ENCODE peak calls at places on chromosomes 5 and 9, in six cellular contexts. V, J, S, M, D and R are unnamed samples.
A peak's percentile ranks its signal among the peaks of the same experiment; 100 is the strongest.

GRCh38 chr5:24188196-24188595 is 456.6 kb downstream of the CDH10 start:
- DNase-seq in V (no peak), J (no peak), S (no peak), M (no peak), D (no peak), R (no peak)

GRCh38 chr9:123883634-123884033 is 46.3 kb downstream of the DENND1A start:
- DNase-seq in V (no peak), J (no peak), S (no peak), M (no peak), D (no peak), R (no peak)

GRCh38 chr9:109730228-109730627 is 49.8 kb upstream of the PALM2AKAP2 start:
- DNase-seq in V (peak; percentile 62), J (no peak), S (no peak), M (no peak), D (no peak), R (no peak)

GRCh38 chr9:22446950-22447606 is 454 bp downstream of the DMRTA1 start:
- DNase-seq in V (peak; percentile 72), J (peak; percentile 88), S (peak; percentile 88), M (peak; percentile 79), D (no peak), R (no peak)

GRCh38 chr5:146051678-146052077 is 53.7 kb downstream of the PLAC8L1 start:
- DNase-seq in V (no peak), J (no peak), S (no peak), M (no peak), D (no peak), R (no peak)

GRCh38 chr9:29556317-29556716 is 1983.0 kb upstream of the C9orf72 start:
- DNase-seq in V (no peak), J (no peak), S (no peak), M (no peak), D (no peak), R (no peak)

GRCh38 chr9:70421272-70422180 is 7.1 kb upstream of the KLF9 start:
- DNase-seq in V (peak; percentile 35), J (no peak), S (no peak), M (no peak), D (no peak), R (peak; percentile 37)

GRCh38 chr9:38008168-38009034 is 60.6 kb downstream of the SHB start:
- DNase-seq in V (no peak), J (no peak), S (peak; percentile 90), M (peak; percentile 94), D (peak; percentile 41), R (no peak)

GRCh38 chr5:91556-92263 is at the start of gene PLEKHG4B:
- DNase-seq in V (no peak), J (peak; percentile 87), S (no peak), M (no peak), D (no peak), R (no peak)

GRCh38 chr5:166073921-166074838 is 2217.3 kb upstream of the WWC1 start:
- DNase-seq in V (no peak), J (no peak), S (no peak), M (no peak), D (no peak), R (no peak)

GRCh38 chr5:147689436-147689835 is 93.1 kb downstream of the JAKMIP2 start:
- DNase-seq in V (no peak), J (no peak), S (no peak), M (no peak), D (no peak), R (no peak)

DNA sequence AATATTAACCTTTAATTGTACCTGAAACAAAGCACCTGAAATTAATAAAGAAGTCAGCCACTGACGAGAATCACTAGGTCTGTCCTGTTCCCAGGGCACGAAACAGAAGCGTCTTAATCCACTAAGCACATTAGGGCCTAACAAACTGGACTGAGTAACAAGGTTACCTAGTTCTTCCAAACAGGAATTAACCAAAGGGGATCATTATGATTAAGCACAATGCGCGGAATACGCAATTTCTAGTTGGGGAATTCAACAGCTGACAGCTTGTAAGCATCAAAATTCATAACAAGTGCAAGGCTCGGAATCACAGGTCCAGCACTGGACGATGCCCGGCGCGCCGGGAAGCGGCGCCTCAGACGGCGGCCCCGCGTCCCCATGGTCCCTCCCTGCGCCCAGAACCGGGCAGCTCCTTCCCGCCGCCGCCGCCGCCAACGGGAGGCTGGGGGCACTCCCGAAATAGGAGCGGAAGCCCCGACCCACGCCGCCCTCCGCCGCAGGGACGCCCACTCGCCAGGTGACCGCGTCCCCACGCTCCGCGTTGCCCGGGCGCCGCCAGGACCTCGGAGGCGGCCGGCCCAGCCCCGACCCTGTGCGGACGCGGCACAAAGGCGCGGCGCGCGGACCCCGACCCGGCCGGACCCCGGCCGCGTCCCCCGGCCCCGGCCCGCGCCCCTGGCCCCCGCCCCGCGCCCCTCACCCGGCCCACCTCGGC is 898 bp downstream of the CAMSAP1 start:
- DNase-seq in V (peak; percentile 28), J (peak; percentile 55), S (peak; percentile 86), M (peak; percentile 54), D (no peak), R (no peak)
- H3K4me1 ChIP-seq in V (peaks cover 15% of the 10 kb centered on the region), J (peaks cover 11% of the 10 kb centered on the region), S (peaks cover 50% of the 10 kb centered on the region), M (peaks cover 53% of the 10 kb centered on the region), D (peaks cover 24% of the 10 kb centered on the region), R (peaks cover 44% of the 10 kb centered on the region)

GRCh38 chr5:150167163-150167798 is 703 bp downstream of the CDX1 start:
- DNase-seq in V (no peak), J (no peak), S (no peak), M (no peak), D (no peak), R (no peak)
- H3K4me1 ChIP-seq in V (peaks cover 52% of the 10 kb centered on the region), J (no peaks in the 10 kb centered on the region), S (no peaks in the 10 kb centered on the region), M (peaks cover 19% of the 10 kb centered on the region), D (peaks cover 8% of the 10 kb centered on the region), R (no peaks in the 10 kb centered on the region)

GRCh38 chr9:73152445-73152844 is 780 bp downstream of the ANXA1 start:
- DNase-seq in V (no peak), J (peak; percentile 10), S (no peak), M (no peak), D (no peak), R (peak; percentile 29)
- H3K4me1 ChIP-seq in V (no peaks in the 10 kb centered on the region), J (peaks cover 10% of the 10 kb centered on the region), S (peaks cover 80% of the 10 kb centered on the region), M (peaks cover 78% of the 10 kb centered on the region), D (peaks cover 55% of the 10 kb centered on the region), R (peaks cover 62% of the 10 kb centered on the region)

GRCh38 chr9:91158946-91159345 is 202.8 kb downstream of the AUH start:
- DNase-seq in V (peak; percentile 3), J (no peak), S (no peak), M (no peak), D (no peak), R (no peak)

GRCh38 chr9:91156451-91157234 is 205.1 kb downstream of the AUH start:
- DNase-seq in V (peak; percentile 60), J (no peak), S (no peak), M (no peak), D (no peak), R (no peak)

GRCh38 chr9:91160181-91160580 is 201.5 kb downstream of the AUH start:
- DNase-seq in V (peak; percentile 5), J (no peak), S (no peak), M (no peak), D (no peak), R (no peak)

GRCh38 chr9:91159664-91160121 is 202.0 kb downstream of the AUH start:
- DNase-seq in V (peak; percentile 72), J (no peak), S (no peak), M (peak; percentile 69), D (no peak), R (no peak)

GRCh38 chr9:91157891-91158660 is 203.6 kb downstream of the AUH start:
- DNase-seq in V (peak; percentile 0), J (no peak), S (no peak), M (no peak), D (no peak), R (no peak)
- H3K4me1 ChIP-seq in V (no peaks in the 10 kb centered on the region), J (peaks cover 11% of the 10 kb centered on the region), S (peaks cover 25% of the 10 kb centered on the region), M (peaks cover 29% of the 10 kb centered on the region), D (no peaks in the 10 kb centered on the region), R (peaks cover 18% of the 10 kb centered on the region)

DNA sequence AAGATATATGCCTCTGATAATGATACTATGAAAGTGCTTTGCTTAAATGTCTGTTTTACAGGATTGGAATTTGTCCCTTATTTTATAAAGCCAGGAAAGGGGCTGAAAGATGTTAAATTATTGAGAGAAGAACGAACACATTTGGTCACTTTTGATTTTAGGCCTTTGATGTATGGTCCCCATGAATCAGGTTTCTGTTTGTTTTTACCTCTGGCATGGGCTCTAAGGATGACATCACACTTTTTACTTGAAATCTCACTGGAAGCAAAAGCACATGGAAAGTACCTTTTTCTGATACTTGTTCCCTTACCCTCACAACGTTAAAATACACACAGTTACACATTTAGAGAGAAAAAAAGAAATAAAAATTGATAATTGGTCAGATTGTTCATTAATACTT is 6.9 kb downstream of the OTULIN start:
- DNase-seq in V (no peak), J (no peak), S (no peak), M (no peak), D (no peak), R (peak; percentile 61)
- H3K4me1 ChIP-seq in V (peaks cover 33% of the 10 kb centered on the region), J (no peaks in the 10 kb centered on the region), S (peaks cover 91% of the 10 kb centered on the region), M (peaks cover 93% of the 10 kb centered on the region), D (peaks cover 44% of the 10 kb centered on the region), R (peaks cover 98% of the 10 kb centered on the region)

DNA sequence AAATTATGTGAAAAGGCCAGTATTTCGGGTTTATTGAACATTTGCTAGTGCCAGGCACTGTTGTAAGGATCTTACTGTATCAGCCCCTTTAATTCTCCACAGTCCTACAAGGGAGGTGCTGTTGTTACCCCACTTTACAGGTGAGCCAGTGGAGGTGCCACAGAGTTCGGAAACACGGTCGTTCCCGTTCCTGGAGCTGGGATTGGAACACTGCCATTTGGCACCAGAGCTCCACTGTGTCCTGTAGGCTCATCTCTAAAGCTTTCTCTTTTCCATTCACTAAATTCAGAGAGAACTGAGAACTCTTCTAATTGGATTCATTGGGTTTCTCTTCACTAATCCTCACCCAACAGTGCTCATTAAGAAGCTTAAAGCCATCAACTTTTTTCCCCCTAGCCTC is 5.6 kb downstream of the ERGIC1 start:
- DNase-seq in V (no peak), J (no peak), S (no peak), M (no peak), D (no peak), R (no peak)
- H3K4me1 ChIP-seq in V (peaks cover 35% of the 10 kb centered on the region), J (no peaks in the 10 kb centered on the region), S (peaks cover 66% of the 10 kb centered on the region), M (peaks cover 58% of the 10 kb centered on the region), D (peaks cover 34% of the 10 kb centered on the region), R (peaks cover 38% of the 10 kb centered on the region)